ENCODE peak calls at places on chromosomes 12 and 14, in ten cellular contexts. Z, J, R, W, Q, E, U, V, N and Y are unnamed samples.
A peak's percentile ranks its signal among the peaks of the same experiment; 100 is the strongest.

GRCh38 chr12:24268663-24269186 is 319.3 kb upstream of the SOX5 start:
- DNase-seq in Z (no peak), J (no peak), R (no peak), W (no peak), Q (no peak), E (no peak), U (no peak), V (no peak), N (no peak), Y (no peak)

GRCh38 chr12:112905451-112906089 is 1.2 kb upstream of the OAS1 start:
- DNase-seq in Z (no peak), J (no peak), R (no peak), W (no peak), Q (no peak), E (no peak), U (no peak), V (no peak), N (no peak), Y (no peak)

GRCh38 chr12:26874501-26875296 is 41.7 kb upstream of the ITPR2 start:
- DNase-seq in Z (no peak), J (no peak), R (no peak), W (peak; percentile 68), Q (no peak), E (no peak), U (no peak), V (peak; percentile 7), N (no peak), Y (no peak)

GRCh38 chr14:99972748-99973466 is 92.3 kb upstream of the EVL start:
- DNase-seq in Z (no peak), J (no peak), R (no peak), W (no peak), Q (no peak), E (no peak), U (no peak), V (no peak), N (no peak), Y (no peak)

GRCh38 chr12:113462880-113463745 is 8.6 kb downstream of the LHX5 start:
- DNase-seq in Z (no peak), J (no peak), R (no peak), W (no peak), Q (no peak), E (peak; percentile 70), U (no peak), V (no peak), N (peak; percentile 51), Y (no peak)

GRCh38 chr14:69600304-69600891 is 11.0 kb upstream of the SUSD6 start:
- DNase-seq in Z (no peak), J (no peak), R (no peak), W (no peak), Q (no peak), E (no peak), U (no peak), V (no peak), N (no peak), Y (no peak)

GRCh38 chr12:76586764-76587395 is 27.3 kb upstream of the OSBPL8 start:
- DNase-seq in Z (no peak), J (peak; percentile 10), R (no peak), W (no peak), Q (no peak), E (peak; percentile 73), U (peak; percentile 13), V (peak; percentile 70), N (peak; percentile 16), Y (no peak)

GRCh38 chr12:98737327-98737722 is 92.2 kb downstream of the APAF1 start:
- DNase-seq in Z (no peak), J (no peak), R (no peak), W (no peak), Q (no peak), E (no peak), U (no peak), V (no peak), N (no peak), Y (no peak)

GRCh38 chr14:83520837-83521236 is 1987.2 kb upstream of the SEL1L start:
- DNase-seq in Z (no peak), J (no peak), R (no peak), W (no peak), Q (no peak), E (no peak), U (no peak), V (no peak), N (peak; percentile 74), Y (no peak)

GRCh38 chr12:24921251-24922038 is 27.5 kb downstream of the BCAT1 start:
- DNase-seq in Z (no peak), J (no peak), R (no peak), W (no peak), Q (no peak), E (no peak), U (no peak), V (no peak), N (no peak), Y (no peak)

GRCh38 chr12:105522166-105522825 is 191.8 kb downstream of the C12orf75 start:
- DNase-seq in Z (no peak), J (no peak), R (no peak), W (no peak), Q (no peak), E (no peak), U (no peak), V (no peak), N (no peak), Y (no peak)

DNA sequence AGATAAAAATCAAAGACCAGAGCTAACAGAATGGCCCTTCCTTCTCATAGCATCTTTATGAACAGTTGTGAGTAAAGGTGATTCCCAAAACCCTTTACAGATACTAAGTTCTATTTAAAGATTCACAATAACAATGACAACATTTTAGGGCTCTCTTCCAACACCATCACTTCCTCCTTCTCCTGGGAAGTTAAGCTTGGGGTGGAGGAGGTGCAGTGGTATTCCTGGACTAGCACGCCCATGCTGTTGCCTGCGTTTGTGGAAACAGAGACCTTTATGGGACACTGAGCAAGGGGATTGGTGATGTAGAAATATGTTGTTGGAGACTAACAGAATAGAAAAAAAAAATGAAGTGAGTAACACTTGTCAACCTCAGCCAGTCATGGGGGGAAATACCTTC is 22.5 kb downstream of the SYNE2 start:
- DNase-seq in Z (no peak), J (no peak), R (no peak), W (no peak), Q (no peak), E (no peak), U (no peak), V (no peak), N (no peak), Y (no peak)
- TF ChIP-seq POLR2AphosphoS5 in Z (no peak), J (no peak), R (no peak), W (no peak), Q (no peak), E (no peak), U (no peak), V (no peak), N (no peak), Y (no peak)

DNA sequence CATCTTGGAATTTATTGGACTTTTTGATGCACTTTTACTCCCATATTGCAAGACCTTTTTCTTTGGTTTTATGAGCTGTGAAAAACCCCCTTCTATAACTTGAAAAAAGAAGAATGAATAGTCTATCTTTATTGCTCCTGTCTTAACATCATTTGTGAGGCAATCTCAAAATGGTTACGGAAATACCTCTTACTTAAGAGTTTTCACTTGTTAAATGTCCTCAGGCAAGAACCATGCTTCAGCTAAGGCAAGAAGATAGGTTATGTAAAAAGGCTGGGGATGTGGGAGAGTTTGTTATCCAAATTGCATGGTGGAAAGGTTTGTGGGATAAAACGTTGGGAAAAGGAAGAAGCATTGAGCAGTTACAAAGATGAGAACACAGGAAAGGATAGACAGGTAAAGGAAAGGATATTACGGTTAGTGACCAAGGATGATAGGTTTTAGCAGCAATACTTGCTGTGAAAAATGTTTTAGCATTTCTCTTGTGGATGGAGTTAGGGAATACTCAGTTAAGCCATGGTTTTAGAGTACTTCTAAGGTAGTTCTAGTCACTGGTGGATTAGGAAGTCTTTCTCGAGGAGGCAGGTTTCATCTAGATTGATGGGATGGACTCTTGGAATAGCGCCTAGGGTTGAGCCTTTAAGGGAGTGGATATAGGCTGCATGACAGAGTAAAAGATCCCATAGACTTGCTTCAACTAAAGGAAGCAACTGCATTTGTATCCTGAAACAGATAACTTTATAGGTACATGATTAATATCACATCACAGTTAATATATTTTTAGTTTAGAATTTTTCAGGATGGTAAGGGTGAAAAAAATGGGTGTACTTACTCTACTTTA is 30.3 kb downstream of the MDM2 start:
- DNase-seq in Z (no peak), J (no peak), R (no peak), W (no peak), Q (no peak), E (no peak), U (no peak), V (no peak), N (no peak), Y (no peak)
- H3K36me3 ChIP-seq in Z (peaks cover 92% of the 10 kb centered on the region), J (no peaks in the 10 kb centered on the region), R (peaks cover 56% of the 10 kb centered on the region), W (peaks cover 9% of the 10 kb centered on the region), Q (peaks cover 4% of the 10 kb centered on the region), E (peaks cover 75% of the 10 kb centered on the region), U (peaks cover 7% of the 10 kb centered on the region), V (peaks cover 95% of the 10 kb centered on the region), N (peaks cover 89% of the 10 kb centered on the region), Y (peaks cover 100% of the 10 kb centered on the region)

DNA sequence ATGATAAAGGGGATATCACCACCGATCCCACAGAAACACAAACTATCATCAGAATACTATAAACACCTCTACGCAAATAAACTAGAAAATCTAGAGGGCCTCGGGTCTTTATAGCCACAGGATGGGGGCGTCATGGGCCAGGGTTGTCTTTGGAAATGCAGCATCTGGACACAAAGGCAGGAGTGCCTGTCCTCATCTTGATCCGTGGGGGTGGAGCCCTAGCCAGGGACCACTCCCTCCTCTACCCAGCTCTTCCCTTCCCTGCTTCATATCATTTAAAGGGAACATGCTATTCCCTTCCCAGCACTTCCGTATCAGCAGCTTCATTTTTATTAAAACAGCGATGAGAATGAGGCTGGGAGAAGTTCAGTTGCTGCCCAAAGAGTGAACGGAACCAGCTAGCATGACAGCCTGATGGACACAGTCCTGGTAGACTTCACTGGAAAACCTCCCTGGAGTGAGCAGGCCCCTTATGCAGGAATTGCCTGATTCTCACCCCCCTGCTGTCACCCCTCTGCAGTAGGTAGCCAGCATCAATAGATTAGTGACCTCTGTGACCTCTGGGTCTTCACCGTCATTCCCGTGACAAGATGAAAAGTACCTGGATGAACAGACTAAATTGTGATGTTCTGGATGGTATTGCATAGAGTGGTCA is 251.4 kb upstream of the RGS6 start:
- DNase-seq in Z (no peak), J (no peak), R (no peak), W (no peak), Q (no peak), E (peak; percentile 79), U (no peak), V (no peak), N (no peak), Y (no peak)
- H3K4me3 ChIP-seq in Z (no peak overlapping the region), J (no peak overlapping the region), R (no peak overlapping the region), W (no peak overlapping the region), Q (no peak overlapping the region), E (no peak overlapping the region), U (no peak overlapping the region), V (no peak overlapping the region), N (no peak overlapping the region), Y (no peak overlapping the region)

DNA sequence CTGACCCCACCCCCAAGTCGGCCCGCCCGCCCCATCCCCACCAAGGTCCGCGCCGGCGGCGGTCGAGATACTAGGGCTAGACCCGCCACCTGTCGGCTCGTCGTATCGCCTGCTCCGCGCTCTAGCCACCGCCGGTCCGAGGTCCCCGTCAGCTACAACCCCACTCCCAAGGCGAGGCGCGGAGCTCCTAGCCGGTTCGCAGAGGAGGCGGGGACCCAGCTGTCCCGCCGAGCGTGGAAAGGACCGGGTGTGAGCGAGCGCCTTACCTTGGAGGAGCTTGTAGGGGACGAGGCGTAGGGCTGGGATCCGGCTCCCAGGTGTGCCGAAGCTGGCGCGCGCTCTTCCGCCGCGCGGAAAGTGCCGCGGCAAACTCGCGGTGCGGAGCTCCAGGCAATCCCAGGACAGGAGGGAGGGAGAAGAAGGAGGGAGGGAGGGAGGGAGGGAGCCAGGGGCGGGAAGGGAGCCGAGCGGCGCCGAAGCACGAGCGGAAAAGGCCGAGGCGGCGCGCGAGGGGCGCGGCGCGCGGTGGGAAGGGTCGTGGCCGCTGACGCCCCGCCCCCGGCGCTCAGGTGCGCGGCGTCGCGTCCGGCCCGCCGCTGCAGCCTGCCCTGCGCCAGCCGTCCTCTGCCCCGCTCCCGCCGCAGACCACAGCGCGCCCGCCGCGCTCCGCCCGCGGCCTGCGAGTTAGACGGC is at the start of gene PAWR:
- DNase-seq in Z (peak; percentile 71), J (peak; percentile 80), R (peak; percentile 83), W (no peak), Q (peak; percentile 73), E (peak; percentile 93), U (peak; percentile 86), V (no peak), N (peak; percentile 67), Y (peak; percentile 92)
- TF ChIP-seq POLR2AphosphoS5 in Z (peak; percentile 40), J (no peak), R (no peak), W (no peak), Q (peak; percentile 7), E (peak; percentile 72), U (peak; percentile 74), V (no peak), N (no peak), Y (no peak)